ENCODE peak calls at places on chromosomes 7 and 10, in five cellular contexts. One of them, this sample, is unnamed.

GRCh38 chr7:80729586-80730320 is 91.3 kb downstream of the CD36 start:
- DNase-seq in body of pancreas: no peak
- DNase-seq in SK-MEL-5: no peak
- DNase-seq in head of caudate nucleus: no peak
- DNase-seq in stimulated activated naive CD4-positive, alpha-beta T cell: no peak
- DNase-seq in this sample: no peak

GRCh38 chr10:47384148-47384921 is at the start of gene ZNF488:
- DNase-seq in body of pancreas: peak
- DNase-seq in stimulated activated naive CD4-positive, alpha-beta T cell: peak
- DNase-seq in head of caudate nucleus: peak
- DNase-seq in SK-MEL-5: peak
- DNase-seq in this sample: peak

GRCh38 chr10:89458289-89458688 is 43.9 kb downstream of the IFIT5 start:
- DNase-seq in body of pancreas: no peak
- DNase-seq in head of caudate nucleus: no peak
- DNase-seq in stimulated activated naive CD4-positive, alpha-beta T cell: no peak
- DNase-seq in SK-MEL-5: no peak
- DNase-seq in this sample: no peak

GRCh38 chr7:99199226-99199625 is 8.7 kb downstream of the KPNA7 start:
- DNase-seq in head of caudate nucleus: no peak
- DNase-seq in SK-MEL-5: no peak
- DNase-seq in stimulated activated naive CD4-positive, alpha-beta T cell: no peak
- DNase-seq in body of pancreas: no peak
- DNase-seq in this sample: no peak

GRCh38 chr7:50660040-50660829 is 95.0 kb upstream of the DDC start:
- DNase-seq in stimulated activated naive CD4-positive, alpha-beta T cell: peak
- DNase-seq in body of pancreas: peak
- DNase-seq in SK-MEL-5: no peak
- DNase-seq in head of caudate nucleus: no peak
- DNase-seq in this sample: no peak

GRCh38 chr7:43491984-43492383 is 90.9 kb upstream of the STK17A start:
- DNase-seq in body of pancreas: no peak
- DNase-seq in head of caudate nucleus: no peak
- DNase-seq in stimulated activated naive CD4-positive, alpha-beta T cell: no peak
- DNase-seq in SK-MEL-5: no peak
- DNase-seq in this sample: peak

GRCh38 chr10:3045471-3046209 is 21.7 kb upstream of the PFKP start:
- DNase-seq in SK-MEL-5: peak
- DNase-seq in body of pancreas: peak
- DNase-seq in stimulated activated naive CD4-positive, alpha-beta T cell: no peak
- DNase-seq in head of caudate nucleus: no peak
- DNase-seq in this sample: peak

GRCh38 chr10:70482982-70483760 is 4.6 kb downstream of the PALD1 start:
- DNase-seq in head of caudate nucleus: no peak
- DNase-seq in body of pancreas: no peak
- DNase-seq in SK-MEL-5: no peak
- DNase-seq in stimulated activated naive CD4-positive, alpha-beta T cell: no peak
- DNase-seq in this sample: no peak

GRCh38 chr7:65438593-65438992 is 64.9 kb downstream of the ZNF92 start:
- DNase-seq in head of caudate nucleus: no peak
- DNase-seq in SK-MEL-5: no peak
- DNase-seq in body of pancreas: no peak
- DNase-seq in stimulated activated naive CD4-positive, alpha-beta T cell: no peak
- DNase-seq in this sample: peak

GRCh38 chr7:157056246-157056645 is 45.8 kb upstream of the MNX1 start:
- DNase-seq in body of pancreas: no peak
- DNase-seq in stimulated activated naive CD4-positive, alpha-beta T cell: no peak
- DNase-seq in SK-MEL-5: peak
- DNase-seq in head of caudate nucleus: no peak
- DNase-seq in this sample: no peak

GRCh38 chr7:96826089-96826488 is 116.4 kb upstream of the SEM1 start:
- DNase-seq in body of pancreas: no peak
- DNase-seq in head of caudate nucleus: no peak
- DNase-seq in stimulated activated naive CD4-positive, alpha-beta T cell: no peak
- DNase-seq in SK-MEL-5: no peak
- DNase-seq in this sample: no peak

GRCh38 chr10:123318516-123318915 is 164.3 kb downstream of the BUB3 start:
- DNase-seq in head of caudate nucleus: no peak
- DNase-seq in SK-MEL-5: no peak
- DNase-seq in body of pancreas: no peak
- DNase-seq in stimulated activated naive CD4-positive, alpha-beta T cell: no peak
- DNase-seq in this sample: no peak